ENCODE peak calls at places on chromosomes 11 and 22, in seven cellular contexts. W is CD4-positive, alpha-beta T cell; M is GDM1; O is HS-5; Q is astrocyte of the spinal cord; Y is ACHN; T is Daoy. N is an unnamed sample.

GRCh38 chr11:36441610-36442208 is 68.4 kb downstream of the TRAF6 start:
- DNase-seq in M (no peak), Y (no peak), O (no peak), T (no peak), Q (no peak), W (no peak), N (no peak)

GRCh38 chr11:73671701-73672100 is 25.3 kb downstream of the PLEKHB1 start:
- DNase-seq in W (no peak), Y (no peak), Q (peak), T (no peak), O (no peak), M (no peak), N (no peak)

GRCh38 chr22:19962246-19962908 is 20.8 kb upstream of the TXNRD2 start:
- DNase-seq in Y (peak), M (peak), W (peak), O (no peak), T (peak), Q (peak), N (peak)

GRCh38 chr11:18307461-18308139 is 14.3 kb downstream of the HPS5 start:
- DNase-seq in Y (no peak), W (no peak), Q (no peak), T (no peak), M (no peak), O (no peak), N (no peak)

GRCh38 chr11:70225629-70226582 is 22.8 kb downstream of the FADD start:
- DNase-seq in W (no peak), T (no peak), Q (no peak), M (no peak), O (no peak), Y (no peak), N (no peak)

GRCh38 chr22:31313366-31314147 is 21.3 kb upstream of the PIK3IP1 start:
- DNase-seq in M (no peak), W (peak), O (no peak), T (peak), Y (peak), Q (peak), N (no peak)

GRCh38 chr22:46484861-46485595 is 52.4 kb downstream of the CELSR1 start:
- DNase-seq in W (no peak), T (no peak), M (no peak), Y (peak), O (no peak), Q (peak), N (peak)

GRCh38 chr11:101327908-101328307 is 198.3 kb upstream of the PGR start:
- DNase-seq in Q (no peak), M (no peak), W (no peak), O (no peak), T (no peak), Y (no peak), N (no peak)

GRCh38 chr11:40215605-40216004 is 1243.8 kb downstream of the LRRC4C start:
- DNase-seq in Y (no peak), M (no peak), O (no peak), Q (no peak), W (no peak), T (no peak), N (no peak)

GRCh38 chr22:35995772-35996171 is 32.9 kb downstream of the RBFOX2 start:
- DNase-seq in O (peak), Y (no peak), Q (peak), T (peak), W (no peak), M (no peak), N (no peak)

GRCh38 chr22:29773233-29773632 is 6.1 kb downstream of the UQCR10 start:
- DNase-seq in W (no peak), Q (peak), M (no peak), T (peak), Y (peak), O (no peak), N (peak)

GRCh38 chr22:44172370-44173108 is 8.2 kb upstream of the PARVG start:
- DNase-seq in Y (no peak), O (no peak), W (no peak), Q (no peak), M (peak), T (no peak), N (peak)

GRCh38 chr11:34443136-34443535 is 4.4 kb downstream of the CAT start:
- DNase-seq in Q (no peak), M (no peak), O (no peak), T (no peak), W (no peak), Y (no peak), N (no peak)

GRCh38 chr11:123065634-123066033 is 3.7 kb upstream of the HSPA8 start:
- DNase-seq in M (no peak), O (no peak), Q (peak), Y (no peak), W (no peak), T (no peak), N (no peak)

GRCh38 chr22:20249797-20250354 is 18.2 kb downstream of the RTN4R start:
- DNase-seq in T (no peak), Y (no peak), W (no peak), Q (peak), O (no peak), M (no peak), N (no peak)

GRCh38 chr22:38077096-38077495 is 6.9 kb downstream of the SLC16A8 start:
- DNase-seq in Q (no peak), T (no peak), W (no peak), Y (no peak), O (no peak), M (no peak), N (no peak)

GRCh38 chr11:102115557-102115956 is 5.3 kb downstream of the YAP1 start:
- DNase-seq in T (no peak), M (no peak), O (no peak), Q (peak), W (no peak), Y (peak), N (no peak)

GRCh38 chr11:119166368-119167076 is 2.0 kb upstream of the NLRX1 start:
- DNase-seq in O (no peak), Q (peak), W (no peak), M (no peak), T (peak), Y (peak), N (no peak)

GRCh38 chr11:44623321-44623715 is 57.9 kb downstream of the CD82 start:
- DNase-seq in O (no peak), Q (no peak), W (no peak), Y (no peak), T (peak), M (peak), N (peak)

GRCh38 chr11:124474079-124474478 is 28.6 kb upstream of the OR8B8 start:
- DNase-seq in M (no peak), W (no peak), T (no peak), Y (no peak), Q (no peak), O (no peak), N (no peak)

GRCh38 chr11:34407121-34407813 is 31.5 kb upstream of the CAT start:
- DNase-seq in Q (no peak), M (no peak), O (no peak), Y (no peak), T (no peak), W (no peak), N (no peak)

GRCh38 chr11:130760515-130761125 is 155.7 kb downstream of the SNX19 start:
- DNase-seq in O (no peak), T (no peak), Y (no peak), Q (no peak), W (no peak), M (no peak), N (no peak)

GRCh38 chr11:2104524-2105440 is 34.4 kb downstream of the IGF2 start:
- DNase-seq in Y (no peak), Q (no peak), O (no peak), W (no peak), M (no peak), T (no peak), N (peak)

GRCh38 chr11:8105666-8106065 is 24.7 kb downstream of the TUB start:
- DNase-seq in W (no peak), O (no peak), Y (no peak), T (no peak), M (no peak), Q (no peak), N (no peak)

GRCh38 chr11:43278302-43278956 is 33.4 kb upstream of the API5 start:
- DNase-seq in M (no peak), W (no peak), T (no peak), Q (peak), Y (no peak), O (no peak), N (no peak)

GRCh38 chr22:36194971-36195370 is 6.6 kb downstream of the APOL4 start:
- DNase-seq in M (peak), O (no peak), T (peak), Y (peak), Q (peak), W (no peak), N (no peak)

GRCh38 chr22:50569896-50570535 is 7.3 kb upstream of the SYCE3 start:
- DNase-seq in T (no peak), W (no peak), O (no peak), Q (no peak), M (no peak), Y (peak), N (no peak)

GRCh38 chr11:132941024-132941646 is 591.2 kb downstream of the OPCML start:
- DNase-seq in Y (peak), W (no peak), O (no peak), M (no peak), T (peak), Q (peak), N (no peak)

GRCh38 chr22:23373601-23374000 is 193.3 kb downstream of the BCR start:
- DNase-seq in Q (no peak), Y (no peak), M (no peak), T (no peak), O (no peak), W (no peak), N (no peak)

GRCh38 chr11:94641167-94641761 is 74.1 kb downstream of the PIWIL4 start:
- DNase-seq in Y (no peak), T (no peak), O (no peak), M (no peak), Q (no peak), W (no peak), N (no peak)

GRCh38 chr11:134517621-134518293 is 105.7 kb upstream of the B3GAT1 start:
- DNase-seq in T (no peak), O (no peak), W (no peak), Y (no peak), Q (no peak), M (no peak), N (peak)

GRCh38 chr11:33257160-33257896 is at the start of gene HIPK3:
- DNase-seq in Y (peak), O (peak), T (peak), Q (peak), W (peak), M (peak), N (peak)

GRCh38 chr22:40620464-40621046 is 16.0 kb downstream of the MRTFA start:
- DNase-seq in Q (peak), O (peak), M (no peak), Y (peak), T (peak), W (no peak), N (no peak)

GRCh38 chr11:9574806-9575530 is 1.5 kb downstream of the WEE1 start:
- DNase-seq in M (peak), T (peak), W (no peak), Y (peak), Q (peak), O (peak), N (peak)

N was measured in left lung.